ENCODE peak calls at places on chromosomes 2 and 18, in six cellular contexts. E is activated T-cell treated with anti-CD3 and anti-CD28 coated beads for 1 hour; C is activated CD4-positive, alpha-beta T cell treated with anti-CD3 and anti-CD28 coated beads for 36 hours; P is upper lobe of right lung; U is OCI-LY7; Q is Karpas-422. O is an unnamed sample.

GRCh38 chr18:8367217-8367988 is 241.8 kb upstream of the RAB12 start:
- DNase-seq in E (no peak), C (peak; percentile 65), P (peak; percentile 82), U (no peak), Q (no peak), O (no peak)

GRCh38 chr2:196268538-196269338 is 97.4 kb upstream of the STK17B start:
- DNase-seq in E (no peak), C (peak; percentile 46), P (no peak), U (peak; percentile 48), Q (peak; percentile 77), O (no peak)

GRCh38 chr2:231991664-231992063 is 30.2 kb downstream of the DIS3L2 start:
- DNase-seq in E (no peak), C (no peak), P (no peak), U (no peak), Q (no peak), O (no peak)

GRCh38 chr2:3727397-3728045 is 24.1 kb downstream of the DCDC2C start:
- DNase-seq in E (no peak), C (no peak), P (no peak), U (no peak), Q (no peak), O (peak; percentile 57)

GRCh38 chr18:31171159-31171839 is 8.6 kb upstream of the DSC1 start:
- DNase-seq in E (no peak), C (no peak), P (no peak), U (no peak), Q (no peak), O (no peak)

GRCh38 chr18:64807560-64807959 is 658.7 kb upstream of the LINC00305 start:
- DNase-seq in E (no peak), C (no peak), P (no peak), U (no peak), Q (no peak), O (no peak)

GRCh38 chr18:79353238-79353637 is 42.5 kb upstream of the NFATC1 start:
- DNase-seq in E (no peak), C (no peak), P (no peak), U (no peak), Q (peak; percentile 66), O (no peak)

GRCh38 chr18:40414155-40414754 is 1540.8 kb upstream of the PIK3C3 start:
- DNase-seq in E (no peak), C (no peak), P (no peak), U (no peak), Q (no peak), O (no peak)

GRCh38 chr18:70421471-70421870 is 132.6 kb downstream of the SOCS6 start:
- DNase-seq in E (no peak), C (no peak), P (no peak), U (no peak), Q (no peak), O (no peak)

GRCh38 chr2:232533944-232534710 is 5.4 kb upstream of the CHRNG start:
- DNase-seq in E (no peak), C (no peak), P (peak; percentile 57), U (peak; percentile 28), Q (no peak), O (peak; percentile 73)

GRCh38 chr2:241950413-241950863 is 80.9 kb downstream of the RTP5 start:
- DNase-seq in E (no peak), C (no peak), P (no peak), U (no peak), Q (no peak), O (peak; percentile 22)

GRCh38 chr2:182666674-182667320 is 49.3 kb upstream of the DNAJC10 start:
- DNase-seq in E (no peak), C (peak; percentile 20), P (no peak), U (peak; percentile 52), Q (peak; percentile 80), O (no peak)

GRCh38 chr2:44245068-44245861 is 30.0 kb upstream of the SLC3A1 start:
- DNase-seq in E (no peak), C (no peak), P (no peak), U (no peak), Q (no peak), O (no peak)

GRCh38 chr2:2749206-2749598 is 418.1 kb upstream of the MYT1L start:
- DNase-seq in E (no peak), C (no peak), P (no peak), U (no peak), Q (no peak), O (no peak)

GRCh38 chr18:10404148-10404547 is 50.3 kb upstream of the APCDD1 start:
- DNase-seq in E (no peak), C (no peak), P (no peak), U (no peak), Q (no peak), O (no peak)

GRCh38 chr18:66682855-66683322 is 79.0 kb upstream of the CDH19 start:
- DNase-seq in E (no peak), C (no peak), P (no peak), U (no peak), Q (no peak), O (no peak)

GRCh38 chr2:191030521-191031154 is 16.7 kb upstream of the STAT1 start:
- DNase-seq in E (no peak), C (peak; percentile 57), P (no peak), U (peak; percentile 63), Q (peak; percentile 81), O (no peak)

GRCh38 chr2:144170172-144170571 is 349.7 kb downstream of the ZEB2 start:
- DNase-seq in E (no peak), C (no peak), P (no peak), U (no peak), Q (no peak), O (no peak)

GRCh38 chr2:11166476-11166875 is 11.2 kb downstream of the SLC66A3 start:
- DNase-seq in E (no peak), C (no peak), P (no peak), U (no peak), Q (no peak), O (no peak)

GRCh38 chr18:8635087-8635486 is 25.9 kb downstream of the RAB12 start:
- DNase-seq in E (no peak), C (no peak), P (no peak), U (no peak), Q (no peak), O (no peak)

GRCh38 chr2:132400169-132400900 is 16.3 kb upstream of the GPR39 start:
- DNase-seq in E (no peak), C (no peak), P (no peak), U (no peak), Q (no peak), O (no peak)

GRCh38 chr2:587371-587960 is 89.7 kb downstream of the TMEM18 start:
- DNase-seq in E (no peak), C (no peak), P (no peak), U (no peak), Q (no peak), O (no peak)

GRCh38 chr2:12554235-12555011 is 162.3 kb upstream of the TRIB2 start:
- DNase-seq in E (no peak), C (no peak), P (no peak), U (no peak), Q (no peak), O (no peak)

GRCh38 chr2:42953216-42953615 is 160.8 kb upstream of the HAAO start:
- DNase-seq in E (no peak), C (no peak), P (no peak), U (no peak), Q (no peak), O (no peak)

GRCh38 chr2:238271061-238271554 is 17.3 kb downstream of the PER2 start:
- DNase-seq in E (no peak), C (no peak), P (no peak), U (no peak), Q (no peak), O (no peak)

GRCh38 chr2:149063177-149063576 is 24.7 kb downstream of the LYPD6B start:
- DNase-seq in E (no peak), C (no peak), P (no peak), U (no peak), Q (no peak), O (no peak)

GRCh38 chr2:218839430-218839829 is 7.8 kb upstream of the PRKAG3 start:
- DNase-seq in E (no peak), C (no peak), P (no peak), U (no peak), Q (no peak), O (no peak)

GRCh38 chr2:214881647-214882205 is 72.2 kb upstream of the BARD1 start:
- DNase-seq in E (no peak), C (no peak), P (no peak), U (no peak), Q (no peak), O (no peak)

GRCh38 chr2:127599211-127599610 is 46.7 kb upstream of the GPR17 start:
- DNase-seq in E (no peak), C (no peak), P (no peak), U (no peak), Q (no peak), O (no peak)

GRCh38 chr18:26840965-26841364 is 24.5 kb downstream of the AQP4 start:
- DNase-seq in E (no peak), C (no peak), P (no peak), U (no peak), Q (no peak), O (no peak)

O was measured in mesenteric fat pad.